ENCODE peak calls at places on chromosomes 1 and 21, in seven cellular contexts. One of them, this sample, is unnamed.

GRCh38 chr1:55848906-55849305 is 633.7 kb upstream of the USP24 start:
- DNase-seq in ELR: peak; percentile 52
- DNase-seq in GM12892: no peak
- DNase-seq in stimulated activated CD4-positive, alpha-beta T cell treated with anti-CD3 and anti-CD28 coated beads, Interleukin-12 subunit alpha, Interleukin-12 subunit beta, amount 100 ng/mL, for 4 hours: no peak
- DNase-seq in NAMALWA: no peak
- DNase-seq in type B pancreatic cell: no peak
- DNase-seq in Kasumi-1: no peak
- DNase-seq in this sample: peak; percentile 80

GRCh38 chr1:33334081-33334552 is 13.2 kb upstream of the A3GALT2 start:
- DNase-seq in ELR: peak; percentile 57
- DNase-seq in GM12892: no peak
- DNase-seq in stimulated activated CD4-positive, alpha-beta T cell treated with anti-CD3 and anti-CD28 coated beads, Interleukin-12 subunit alpha, Interleukin-12 subunit beta, amount 100 ng/mL, for 4 hours: no peak
- DNase-seq in NAMALWA: no peak
- DNase-seq in type B pancreatic cell: no peak
- DNase-seq in Kasumi-1: no peak
- DNase-seq in this sample: peak; percentile 47

GRCh38 chr1:42463906-42464305 is 820 bp downstream of the CCDC30 start:
- DNase-seq in ELR: no peak
- DNase-seq in GM12892: no peak
- DNase-seq in stimulated activated CD4-positive, alpha-beta T cell treated with anti-CD3 and anti-CD28 coated beads, Interleukin-12 subunit alpha, Interleukin-12 subunit beta, amount 100 ng/mL, for 4 hours: no peak
- DNase-seq in NAMALWA: no peak
- DNase-seq in type B pancreatic cell: no peak
- DNase-seq in Kasumi-1: no peak
- DNase-seq in this sample: no peak

GRCh38 chr1:185315364-185316108 is 1.5 kb downstream of the IVNS1ABP start:
- DNase-seq in ELR: peak; percentile 34
- DNase-seq in GM12892: no peak
- DNase-seq in stimulated activated CD4-positive, alpha-beta T cell treated with anti-CD3 and anti-CD28 coated beads, Interleukin-12 subunit alpha, Interleukin-12 subunit beta, amount 100 ng/mL, for 4 hours: no peak
- DNase-seq in NAMALWA: peak; percentile 54
- DNase-seq in type B pancreatic cell: no peak
- DNase-seq in Kasumi-1: no peak
- DNase-seq in this sample: peak; percentile 15

GRCh38 chr1:226598455-226598849 is 49.9 kb downstream of the STUM start:
- DNase-seq in ELR: peak; percentile 31
- DNase-seq in GM12892: no peak
- DNase-seq in stimulated activated CD4-positive, alpha-beta T cell treated with anti-CD3 and anti-CD28 coated beads, Interleukin-12 subunit alpha, Interleukin-12 subunit beta, amount 100 ng/mL, for 4 hours: no peak
- DNase-seq in NAMALWA: no peak
- DNase-seq in type B pancreatic cell: no peak
- DNase-seq in Kasumi-1: no peak
- DNase-seq in this sample: no peak

GRCh38 chr1:110187139-110187890 is 22.8 kb upstream of the KCNC4 start:
- DNase-seq in ELR: peak; percentile 15
- DNase-seq in GM12892: no peak
- DNase-seq in stimulated activated CD4-positive, alpha-beta T cell treated with anti-CD3 and anti-CD28 coated beads, Interleukin-12 subunit alpha, Interleukin-12 subunit beta, amount 100 ng/mL, for 4 hours: no peak
- DNase-seq in NAMALWA: no peak
- DNase-seq in type B pancreatic cell: no peak
- DNase-seq in Kasumi-1: no peak
- DNase-seq in this sample: peak; percentile 4

GRCh38 chr1:72000809-72001208 is 281.5 kb downstream of the NEGR1 start:
- DNase-seq in ELR: no peak
- DNase-seq in GM12892: no peak
- DNase-seq in stimulated activated CD4-positive, alpha-beta T cell treated with anti-CD3 and anti-CD28 coated beads, Interleukin-12 subunit alpha, Interleukin-12 subunit beta, amount 100 ng/mL, for 4 hours: no peak
- DNase-seq in NAMALWA: no peak
- DNase-seq in type B pancreatic cell: no peak
- DNase-seq in Kasumi-1: no peak
- DNase-seq in this sample: no peak

GRCh38 chr1:102891868-102892625 is 216.3 kb downstream of the COL11A1 start:
- DNase-seq in ELR: peak; percentile 84
- DNase-seq in GM12892: no peak
- DNase-seq in stimulated activated CD4-positive, alpha-beta T cell treated with anti-CD3 and anti-CD28 coated beads, Interleukin-12 subunit alpha, Interleukin-12 subunit beta, amount 100 ng/mL, for 4 hours: no peak
- DNase-seq in NAMALWA: no peak
- DNase-seq in type B pancreatic cell: no peak
- DNase-seq in Kasumi-1: no peak
- DNase-seq in this sample: peak; percentile 86

GRCh38 chr1:1306070-1306660 is 1.6 kb downstream of the ACAP3 start:
- DNase-seq in ELR: peak; percentile 59
- DNase-seq in GM12892: no peak
- DNase-seq in stimulated activated CD4-positive, alpha-beta T cell treated with anti-CD3 and anti-CD28 coated beads, Interleukin-12 subunit alpha, Interleukin-12 subunit beta, amount 100 ng/mL, for 4 hours: no peak
- DNase-seq in NAMALWA: peak; percentile 87
- DNase-seq in type B pancreatic cell: no peak
- DNase-seq in Kasumi-1: no peak
- DNase-seq in this sample: peak; percentile 25

GRCh38 chr21:34594566-34595234 is 20.2 kb downstream of the RCAN1 start:
- DNase-seq in ELR: no peak
- DNase-seq in GM12892: no peak
- DNase-seq in stimulated activated CD4-positive, alpha-beta T cell treated with anti-CD3 and anti-CD28 coated beads, Interleukin-12 subunit alpha, Interleukin-12 subunit beta, amount 100 ng/mL, for 4 hours: no peak
- DNase-seq in NAMALWA: no peak
- DNase-seq in type B pancreatic cell: no peak
- DNase-seq in Kasumi-1: no peak
- DNase-seq in this sample: no peak

GRCh38 chr1:222124602-222125001 is 382.7 kb upstream of the DUSP10 start:
- DNase-seq in ELR: peak; percentile 23
- DNase-seq in GM12892: no peak
- DNase-seq in stimulated activated CD4-positive, alpha-beta T cell treated with anti-CD3 and anti-CD28 coated beads, Interleukin-12 subunit alpha, Interleukin-12 subunit beta, amount 100 ng/mL, for 4 hours: no peak
- DNase-seq in NAMALWA: no peak
- DNase-seq in type B pancreatic cell: no peak
- DNase-seq in Kasumi-1: no peak
- DNase-seq in this sample: no peak

GRCh38 chr1:53086504-53087070 is 24.6 kb downstream of the PODN start:
- DNase-seq in ELR: no peak
- DNase-seq in GM12892: no peak
- DNase-seq in stimulated activated CD4-positive, alpha-beta T cell treated with anti-CD3 and anti-CD28 coated beads, Interleukin-12 subunit alpha, Interleukin-12 subunit beta, amount 100 ng/mL, for 4 hours: no peak
- DNase-seq in NAMALWA: no peak
- DNase-seq in type B pancreatic cell: no peak
- DNase-seq in Kasumi-1: no peak
- DNase-seq in this sample: no peak

GRCh38 chr1:28775121-28775942 is 36.6 kb upstream of the OPRD1 start:
- DNase-seq in ELR: no peak
- DNase-seq in GM12892: peak; percentile 57
- DNase-seq in stimulated activated CD4-positive, alpha-beta T cell treated with anti-CD3 and anti-CD28 coated beads, Interleukin-12 subunit alpha, Interleukin-12 subunit beta, amount 100 ng/mL, for 4 hours: peak; percentile 51
- DNase-seq in NAMALWA: no peak
- DNase-seq in type B pancreatic cell: no peak
- DNase-seq in Kasumi-1: no peak
- DNase-seq in this sample: peak; percentile 11